ENCODE peak calls at places on chromosomes 3 and 15, in five cellular contexts. C, E, M, Q and S are unnamed samples.

GRCh38 chr15:52103217-52104207 is 9.1 kb downstream of the BCL2L10 start:
- DNase-seq in C (peak), E (peak), M (peak), Q (no peak), S (no peak)

GRCh38 chr15:25736451-25736850 is 126.7 kb downstream of the ATP10A start:
- DNase-seq in C (no peak), E (no peak), M (no peak), Q (no peak), S (no peak)

GRCh38 chr15:71443538-71443937 is 328.3 kb downstream of the THSD4 start:
- DNase-seq in C (peak), E (no peak), M (peak), Q (peak), S (no peak)

GRCh38 chr15:100438570-100438969 is 90.2 kb downstream of the CERS3 start:
- DNase-seq in C (peak), E (no peak), M (no peak), Q (no peak), S (no peak)

GRCh38 chr3:150110097-150110496 is 139.4 kb upstream of the PFN2 start:
- DNase-seq in C (no peak), E (no peak), M (no peak), Q (no peak), S (no peak)

GRCh38 chr3:13373975-13374586 is 46.0 kb downstream of the NUP210 start:
- DNase-seq in C (no peak), E (no peak), M (no peak), Q (no peak), S (no peak)

GRCh38 chr3:151753846-151754245 is 20.1 kb downstream of the AADACL2 start:
- DNase-seq in C (peak), E (no peak), M (no peak), Q (no peak), S (no peak)

GRCh38 chr3:177385831-177386301 is 188.6 kb upstream of the TBL1XR1 start:
- DNase-seq in C (no peak), E (no peak), M (no peak), Q (no peak), S (no peak)

GRCh38 chr3:115322901-115323300 is 175.8 kb upstream of the ZBTB20 start:
- DNase-seq in C (no peak), E (no peak), M (no peak), Q (no peak), S (no peak)

GRCh38 chr3:129409541-129409940 is 18.9 kb downstream of the EFCAB12 start:
- DNase-seq in C (no peak), E (no peak), M (no peak), Q (no peak), S (no peak)

GRCh38 chr15:86691091-86691490 is 611.4 kb downstream of the AGBL1 start:
- DNase-seq in C (no peak), E (no peak), M (no peak), Q (no peak), S (no peak)

GRCh38 chr3:1726741-1727140 is 371.9 kb upstream of the CNTN4 start:
- DNase-seq in C (no peak), E (no peak), M (no peak), Q (no peak), S (no peak)